ENCODE peak calls at places on chromosomes 1 and 21, in four cellular contexts. V, E, T and P are unnamed samples. For H3K27me3, the result is how much of the 10 kb centered on the place peaks cover.

GRCh38 chr1:47416319-47417128 is 439 bp downstream of the FOXE3 start:
- DNase-seq in E (no peak), V (peak), T (no peak), P (peak)

GRCh38 chr1:18955116-18955441 is 1.4 kb downstream of the IFFO2 start:
- DNase-seq in V (no peak), T (no peak), E (no peak), P (no peak)

GRCh38 chr1:114333670-114334069 is 177.3 kb downstream of the TRIM33 start:
- DNase-seq in E (no peak), V (no peak), T (no peak), P (no peak)

GRCh38 chr1:145877923-145878486 is 7.7 kb downstream of the ANKRD35 start:
- DNase-seq in V (no peak), T (no peak), E (no peak), P (no peak)

GRCh38 chr1:240635466-240636256 is 23.7 kb upstream of the GREM2 start:
- DNase-seq in V (no peak), T (no peak), E (no peak), P (peak)

GRCh38 chr1:227762231-227762911 is 27.1 kb downstream of the SNAP47 start:
- DNase-seq in V (peak), T (peak), E (peak), P (peak)

GRCh38 chr1:220748091-220748934 is at the start of gene MTARC2:
- DNase-seq in E (peak), T (peak), V (peak), P (no peak)

GRCh38 chr1:16644179-16645043 is 22.3 kb downstream of the RNU1-3 start:
- DNase-seq in V (peak), E (peak), T (peak), P (peak)

GRCh38 chr21:35210093-35210492 is 161.0 kb upstream of the RUNX1 start:
- DNase-seq in E (no peak), V (no peak), T (no peak), P (no peak)

GRCh38 chr1:246114369-246114768 is 392.7 kb downstream of the SMYD3 start:
- DNase-seq in T (no peak), V (no peak), E (no peak), P (no peak)

GRCh38 chr1:21594935-21595897 is 73.9 kb downstream of the RAP1GAP start:
- DNase-seq in E (peak), V (peak), T (peak), P (peak)

DNA sequence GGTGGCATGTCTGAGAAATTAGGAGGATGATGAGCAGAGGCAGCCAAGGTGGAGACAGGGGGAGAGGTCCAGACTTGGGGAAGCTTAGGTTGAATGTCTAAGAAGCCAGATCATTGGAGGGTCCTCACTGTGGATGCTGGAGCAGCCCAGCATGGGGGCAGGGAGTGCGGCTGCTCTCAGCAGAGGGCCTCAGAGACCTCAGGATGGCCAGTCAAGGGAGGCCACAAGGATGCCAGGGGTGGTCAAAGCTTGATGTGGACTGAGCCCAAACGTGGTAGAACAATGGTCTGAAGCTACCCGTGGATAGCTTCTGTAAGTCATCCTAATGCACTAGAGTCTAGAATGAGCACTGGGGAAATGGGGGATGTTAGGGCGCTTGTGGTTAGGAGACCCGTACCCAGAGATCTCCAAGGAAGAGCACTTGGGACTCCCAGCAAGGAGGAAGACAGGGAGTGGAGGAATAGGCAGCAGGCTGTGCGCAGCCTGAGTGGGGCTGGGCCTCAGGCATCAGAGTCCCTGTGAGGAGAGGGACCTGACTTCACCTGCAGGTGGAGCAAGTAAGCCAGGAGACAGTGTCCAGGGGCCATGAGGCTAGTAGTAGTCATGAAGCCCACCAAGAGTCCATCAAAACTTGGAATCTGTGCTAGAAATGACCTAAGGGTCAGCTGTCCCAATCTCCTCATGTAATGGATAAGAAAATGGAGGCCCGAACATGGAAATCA is 4.3 kb upstream of the S100A9 start:
- DNase-seq in T (peak), V (peak), E (no peak), P (peak)
- H3K27me3 ChIP-seq in T (under half), V (under half), E (half or more), P (under half)

GRCh38 chr1:54013393-54014008 is 4.5 kb downstream of the LDLRAD1 start:
- DNase-seq in E (no peak), V (no peak), T (peak), P (no peak)

GRCh38 chr1:54018635-54019034 is 649 bp upstream of the LDLRAD1 start:
- DNase-seq in E (no peak), V (no peak), T (no peak), P (no peak)

GRCh38 chr1:54014009-54014629 is 3.9 kb downstream of the LDLRAD1 start:
- DNase-seq in T (peak), V (no peak), E (no peak), P (no peak)

GRCh38 chr1:54017979-54018378 is at the start of gene LDLRAD1:
- DNase-seq in V (no peak), T (peak), E (peak), P (no peak)

DNA sequence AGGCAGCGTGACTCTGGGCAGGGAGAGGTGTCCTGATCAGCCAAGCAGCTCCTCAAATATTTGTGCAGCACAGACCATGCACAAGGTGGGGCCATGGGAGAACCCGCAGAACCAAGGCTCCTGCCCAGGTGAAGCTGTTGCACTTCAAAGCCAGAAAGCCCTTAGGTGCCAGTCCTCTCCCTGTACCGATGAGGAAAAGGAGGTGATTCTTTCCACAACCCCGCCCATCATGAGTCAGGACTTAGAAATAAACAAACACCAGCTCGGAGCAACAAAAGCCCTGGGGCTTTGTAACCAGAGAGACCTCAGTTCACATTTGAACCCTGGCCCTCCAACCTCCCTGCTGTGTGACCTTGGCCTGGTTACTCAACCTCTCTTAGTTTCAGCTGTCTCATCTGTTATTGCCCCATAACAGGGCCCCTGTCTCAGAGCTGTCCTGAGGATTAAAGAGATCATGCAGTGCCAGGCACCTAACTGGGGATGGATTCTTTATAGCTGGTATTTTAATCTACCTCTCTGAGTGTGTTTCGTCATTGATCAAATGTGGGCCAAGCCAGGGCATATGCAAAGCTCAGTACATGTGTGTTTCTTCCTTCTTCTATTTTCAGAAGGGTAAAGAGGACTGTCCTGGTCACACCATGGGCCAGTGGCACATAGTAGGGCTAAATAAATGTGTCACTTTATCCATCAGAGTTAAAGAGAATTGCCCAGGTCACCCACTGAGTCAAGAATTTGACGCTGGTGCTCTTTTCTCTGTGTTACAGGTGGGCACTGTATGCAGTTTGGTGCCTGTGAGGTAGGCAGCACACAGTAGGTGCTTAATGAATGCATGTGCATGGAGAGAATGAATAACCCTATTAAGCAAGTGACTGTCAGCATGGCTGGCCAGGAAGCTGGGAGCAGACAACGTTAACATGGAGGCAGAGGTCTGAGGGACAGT is 1.4 kb downstream of the LDLRAD1 start:
- DNase-seq in T (peak), E (peak), V (peak), P (no peak)
- H3K27me3 ChIP-seq in T (under half), E (under half), V (under half), P (under half)

GRCh38 chr1:156670359-156670758 is 6.8 kb downstream of the NES start:
- DNase-seq in E (no peak), V (no peak), T (no peak), P (no peak)

GRCh38 chr1:156670791-156671190 is 6.4 kb downstream of the NES start:
- DNase-seq in V (no peak), T (no peak), E (no peak), P (no peak)

GRCh38 chr1:156669794-156670193 is 7.4 kb downstream of the NES start:
- DNase-seq in T (no peak), E (no peak), V (no peak), P (no peak)

GRCh38 chr1:156673387-156674121 is 3.7 kb downstream of the NES start:
- DNase-seq in T (no peak), E (no peak), V (no peak), P (peak)

DNA sequence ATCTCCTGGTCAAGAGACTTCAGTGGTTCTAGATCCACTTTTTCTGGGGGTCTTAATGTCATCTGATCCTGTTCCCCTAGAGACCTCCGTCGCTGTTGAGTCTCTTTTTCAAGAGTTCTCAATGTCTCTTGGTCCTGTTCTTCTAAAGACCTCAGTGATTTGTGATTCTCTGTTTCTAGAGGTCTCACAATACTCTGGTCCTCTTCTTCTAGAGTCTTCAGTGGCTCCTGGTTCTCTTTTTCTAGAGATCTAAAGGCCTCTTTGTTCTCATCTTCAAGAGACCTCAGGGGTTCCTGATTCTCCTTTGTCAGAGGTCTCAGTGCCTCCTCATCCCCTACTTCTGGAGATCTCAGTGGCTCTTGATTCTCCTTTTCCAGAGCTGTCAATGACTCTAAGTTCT is 5.4 kb downstream of the NES start:
- DNase-seq in V (no peak), E (no peak), T (no peak), P (no peak)
- H3K27me3 ChIP-seq in V (under half), E (half or more), T (under half), P (under half)

DNA sequence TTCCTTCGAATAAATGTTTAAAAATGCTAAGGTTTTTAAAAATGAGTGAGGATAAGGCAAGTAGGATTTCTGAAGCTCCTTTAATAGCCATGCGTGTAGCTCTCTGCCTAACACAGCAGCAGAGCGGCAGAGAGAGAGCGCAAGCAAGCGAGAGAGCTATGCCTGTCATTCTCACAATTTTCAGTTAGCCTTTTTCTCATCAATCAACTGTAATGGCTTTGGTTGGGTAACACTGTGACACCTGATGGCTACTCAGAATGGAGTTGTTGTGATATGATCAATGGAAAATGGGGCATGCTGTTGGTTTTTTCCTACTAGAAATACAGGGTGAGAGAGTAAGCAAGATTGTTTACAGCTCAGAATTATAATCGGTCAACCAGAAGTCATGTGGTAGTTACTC is 198.4 kb downstream of the RPS6KC1 start:
- DNase-seq in V (no peak), E (no peak), T (no peak), P (no peak)
- H3K27me3 ChIP-seq in V (under half), E (under half), T (under half), P (under half)

DNA sequence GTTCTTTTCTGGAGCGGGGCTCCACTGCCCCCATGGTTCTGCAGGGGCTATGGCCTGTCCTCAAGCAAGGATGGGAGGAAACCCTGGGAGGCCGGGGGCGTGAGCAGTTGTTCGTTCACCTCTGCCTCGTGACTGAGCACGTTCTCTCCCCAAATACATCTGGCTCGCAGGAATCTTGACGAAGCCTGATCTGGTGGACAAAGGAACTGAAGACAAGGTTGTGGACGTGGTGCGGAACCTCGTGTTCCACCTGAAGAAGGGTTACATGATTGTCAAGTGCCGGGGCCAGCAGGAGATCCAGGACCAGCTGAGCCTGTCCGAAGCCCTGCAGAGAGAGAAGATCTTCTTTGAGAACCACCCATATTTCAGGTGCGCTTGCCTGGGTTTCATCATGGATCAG is 15.5 kb downstream of the MX1 start:
- DNase-seq in T (no peak), V (no peak), E (no peak), P (no peak)
- H3K27me3 ChIP-seq in T (under half), V (under half), E (under half), P (under half)

DNA sequence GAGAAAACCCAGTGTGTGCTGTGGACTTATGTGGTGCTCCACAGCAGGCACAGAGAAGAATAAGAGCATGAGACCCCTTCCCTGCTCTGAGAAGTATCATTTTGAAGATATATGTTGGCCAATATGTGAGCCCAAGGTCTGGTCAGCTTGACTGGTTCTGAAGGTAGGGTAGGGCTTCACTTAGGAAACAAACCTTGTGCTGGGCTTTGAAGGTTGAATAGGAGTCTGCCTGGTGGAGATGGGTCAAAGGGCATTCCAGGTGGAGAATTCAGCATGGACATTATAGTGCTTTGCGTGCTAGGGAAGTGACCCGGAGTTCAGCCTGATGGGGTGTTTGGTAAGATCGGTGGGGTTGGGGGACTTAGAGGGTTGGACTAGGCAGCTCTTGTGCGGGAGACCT is 99.1 kb downstream of the EPHB2 start:
- DNase-seq in E (no peak), V (no peak), T (no peak), P (no peak)
- H3K27me3 ChIP-seq in E (under half), V (under half), T (under half), P (under half)

GRCh38 chr21:42251654-42252053 is 32.7 kb downstream of the ABCG1 start:
- DNase-seq in T (no peak), E (no peak), V (no peak), P (no peak)
- H3K27me3 ChIP-seq in T (under half), E (under half), V (under half), P (under half)